ENCODE peak calls at places on chromosomes 3 and 15, in eight cellular contexts. D is heart left ventricle, U is stomach, T is uterus, I is endothelial cell of umbilical vein, F is ovary, H is adrenal gland, A is GM12878. P is an unnamed sample.

GRCh38 chr3:72437666-72438065 is 410.6 kb downstream of the SHQ1 start:
- DNase-seq in D (no peak), U (no peak), T (no peak), I (no peak), F (no peak), H (no peak), A (no peak), P (no peak)

GRCh38 chr15:70627734-70628541 is 135.4 kb downstream of the UACA start:
- DNase-seq in D (no peak), U (no peak), T (no peak), I (no peak), F (no peak), H (no peak), A (no peak), P (peak)

GRCh38 chr3:130850044-130850797 is 43.7 kb upstream of the ATP2C1 start:
- DNase-seq in D (no peak), U (no peak), T (no peak), I (no peak), F (no peak), H (no peak), A (peak), P (peak)

GRCh38 chr3:176920806-176921205 is 276.5 kb downstream of the TBL1XR1 start:
- DNase-seq in D (no peak), U (no peak), T (no peak), I (peak), F (no peak), H (no peak), A (no peak), P (no peak)

GRCh38 chr3:192597511-192597910 is 129.8 kb downstream of the FGF12 start:
- DNase-seq in D (no peak), U (peak), T (no peak), I (no peak), F (no peak), H (no peak), A (no peak), P (no peak)

GRCh38 chr15:72306211-72306785 is 13.7 kb downstream of the CELF6 start:
- DNase-seq in D (no peak), U (no peak), T (peak), I (no peak), F (no peak), H (no peak), A (no peak), P (peak)

GRCh38 chr3:37608061-37608702 is 253.5 kb upstream of the CTDSPL start:
- DNase-seq in D (no peak), U (no peak), T (no peak), I (no peak), F (no peak), H (no peak), A (no peak), P (no peak)

GRCh38 chr15:95929232-95929846 is 401.2 kb upstream of the NR2F2 start:
- DNase-seq in D (no peak), U (no peak), T (no peak), I (no peak), F (no peak), H (no peak), A (peak), P (peak)

GRCh38 chr3:46986782-46987484 is 7.5 kb downstream of the NBEAL2 start:
- DNase-seq in D (peak), U (no peak), T (no peak), I (no peak), F (no peak), H (no peak), A (no peak), P (no peak)

GRCh38 chr3:176514297-176514696 is 683.0 kb downstream of the TBL1XR1 start:
- DNase-seq in D (no peak), U (no peak), T (no peak), I (peak), F (no peak), H (no peak), A (no peak), P (peak)

GRCh38 chr3:12601072-12601471 is 44.2 kb downstream of the MKRN2 start:
- DNase-seq in D (no peak), U (no peak), T (no peak), I (no peak), F (no peak), H (no peak), A (no peak), P (no peak)

GRCh38 chr15:98729446-98730042 is 81.2 kb downstream of the IGF1R start:
- DNase-seq in D (no peak), U (no peak), T (no peak), I (peak), F (no peak), H (peak), A (no peak), P (peak)

GRCh38 chr15:55253580-55253979 is 36.0 kb downstream of the RAB27A start:
- DNase-seq in D (no peak), U (no peak), T (no peak), I (no peak), F (no peak), H (no peak), A (no peak), P (no peak)

GRCh38 chr3:73868688-73869315 is 244.1 kb upstream of the PDZRN3 start:
- DNase-seq in D (no peak), U (peak), T (peak), I (peak), F (peak), H (peak), A (no peak), P (peak)

GRCh38 chr15:76433798-76434400 is 97.3 kb downstream of the ISL2 start:
- DNase-seq in D (no peak), U (no peak), T (no peak), I (no peak), F (no peak), H (no peak), A (no peak), P (no peak)

GRCh38 chr3:64890466-64890865 is 202.7 kb upstream of the ADAMTS9 start:
- DNase-seq in D (no peak), U (no peak), T (no peak), I (no peak), F (no peak), H (no peak), A (no peak), P (no peak)

GRCh38 chr3:37725842-37726241 is 135.8 kb upstream of the CTDSPL start:
- DNase-seq in D (no peak), U (no peak), T (no peak), I (no peak), F (no peak), H (no peak), A (no peak), P (no peak)

GRCh38 chr15:56243774-56244236 is at the start of gene RFX7:
- DNase-seq in D (peak), U (peak), T (peak), I (peak), F (peak), H (peak), A (no peak), P (peak)

GRCh38 chr3:89114841-89115223 is 7.4 kb downstream of the EPHA3 start:
- DNase-seq in D (no peak), U (no peak), T (no peak), I (no peak), F (no peak), H (no peak), A (no peak), P (peak)

GRCh38 chr15:39920510-39921273 is 626 bp upstream of the GPR176 start:
- DNase-seq in D (peak), U (peak), T (peak), I (peak), F (peak), H (peak), A (peak), P (peak)
- TF ChIP-seq POLR2A in D (peak), U (no peak), T (peak), I (peak), F (peak), H (peak), A (peak), P (peak)

GRCh38 chr3:111928613-111929012 is 50.2 kb upstream of the ABHD10 start:
- DNase-seq in D (no peak), U (no peak), T (no peak), I (no peak), F (no peak), H (no peak), A (no peak), P (no peak)

GRCh38 chr3:111932962-111933361 is 45.9 kb upstream of the ABHD10 start:
- DNase-seq in D (no peak), U (no peak), T (no peak), I (peak), F (no peak), H (no peak), A (no peak), P (no peak)

GRCh38 chr3:111926266-111926676 is 52.6 kb upstream of the ABHD10 start:
- DNase-seq in D (no peak), U (no peak), T (no peak), I (peak), F (no peak), H (no peak), A (no peak), P (no peak)

GRCh38 chr3:111924283-111924682 is 54.5 kb upstream of the ABHD10 start:
- DNase-seq in D (peak), U (peak), T (peak), I (peak), F (no peak), H (peak), A (no peak), P (no peak)

GRCh38 chr3:111929484-111929883 is 49.3 kb upstream of the ABHD10 start:
- DNase-seq in D (no peak), U (no peak), T (no peak), I (no peak), F (no peak), H (no peak), A (no peak), P (no peak)
- TF ChIP-seq POLR2A in D (no peak), U (no peak), T (no peak), I (no peak), F (no peak), H (no peak), A (no peak), P (no peak)

DNA sequence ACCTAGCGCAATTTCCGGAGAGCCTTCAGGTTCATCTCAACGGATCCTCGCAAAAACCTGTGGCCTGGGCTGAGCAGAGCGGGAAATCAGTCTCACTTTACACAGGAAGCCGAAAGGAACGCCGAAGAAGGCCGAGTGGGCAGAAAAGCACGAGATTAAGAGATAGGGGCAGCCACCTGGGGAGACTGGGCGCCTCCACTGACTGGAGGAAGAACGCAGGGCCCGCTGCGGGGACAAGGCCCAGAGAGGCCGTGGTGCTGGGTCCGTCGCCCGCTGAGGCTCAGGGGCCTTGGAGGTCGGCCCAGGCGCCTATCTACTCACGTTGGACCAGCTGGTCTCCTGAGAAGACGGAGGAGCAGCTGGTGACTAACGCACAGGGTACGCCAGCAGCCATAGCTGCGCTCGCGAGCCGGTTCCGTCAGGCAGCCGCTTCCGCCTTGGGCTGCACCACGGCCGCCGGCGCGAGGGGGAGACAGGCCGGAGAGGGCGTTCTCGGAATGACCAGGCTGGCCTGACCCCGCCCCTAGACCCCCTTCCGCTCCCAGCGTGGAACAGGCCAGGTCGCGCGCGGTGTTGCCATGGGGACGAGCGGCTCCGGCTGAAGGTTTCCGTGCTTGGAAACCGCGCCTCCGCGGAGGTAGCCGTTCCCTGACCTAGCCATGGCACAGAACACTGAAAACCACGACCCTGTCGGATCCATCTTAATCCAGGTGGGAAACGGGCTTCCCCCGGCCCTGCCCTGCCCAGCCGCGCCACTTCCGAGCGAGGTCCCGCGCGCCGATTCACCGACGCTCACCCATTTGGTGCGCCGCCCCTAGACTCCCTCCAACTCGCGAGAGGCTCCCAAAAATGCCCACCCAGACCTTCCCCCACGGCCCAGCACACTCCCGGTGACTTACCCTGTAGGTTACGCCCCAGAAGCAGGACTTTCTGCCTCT is at the start of the genes AAGAB and IQCH:
- DNase-seq in D (peak), U (peak), T (peak), I (peak), F (peak), H (peak), A (peak), P (peak)
- TF ChIP-seq POLR2A in D (peak), U (no peak), T (peak), I (peak), F (peak), H (peak), A (peak), P (peak)

GRCh38 chr3:194784341-194784740 is 98.7 kb downstream of the FAM43A start:
- DNase-seq in D (no peak), U (no peak), T (no peak), I (no peak), F (no peak), H (no peak), A (no peak), P (no peak)

GRCh38 chr3:194780706-194781105 is 95.0 kb downstream of the FAM43A start:
- DNase-seq in D (no peak), U (no peak), T (no peak), I (no peak), F (no peak), H (no peak), A (no peak), P (no peak)

GRCh38 chr3:194785315-194785714 is 99.6 kb downstream of the FAM43A start:
- DNase-seq in D (no peak), U (no peak), T (no peak), I (peak), F (no peak), H (no peak), A (no peak), P (no peak)

GRCh38 chr3:194781617-194782016 is 95.9 kb downstream of the FAM43A start:
- DNase-seq in D (no peak), U (no peak), T (no peak), I (no peak), F (no peak), H (no peak), A (no peak), P (no peak)

GRCh38 chr3:194782767-194783404 is 97.2 kb downstream of the FAM43A start:
- DNase-seq in D (no peak), U (no peak), T (no peak), I (no peak), F (no peak), H (no peak), A (no peak), P (no peak)
- TF ChIP-seq POLR2A in D (no peak), U (no peak), T (no peak), I (no peak), F (no peak), H (no peak), A (no peak), P (no peak)

DNA sequence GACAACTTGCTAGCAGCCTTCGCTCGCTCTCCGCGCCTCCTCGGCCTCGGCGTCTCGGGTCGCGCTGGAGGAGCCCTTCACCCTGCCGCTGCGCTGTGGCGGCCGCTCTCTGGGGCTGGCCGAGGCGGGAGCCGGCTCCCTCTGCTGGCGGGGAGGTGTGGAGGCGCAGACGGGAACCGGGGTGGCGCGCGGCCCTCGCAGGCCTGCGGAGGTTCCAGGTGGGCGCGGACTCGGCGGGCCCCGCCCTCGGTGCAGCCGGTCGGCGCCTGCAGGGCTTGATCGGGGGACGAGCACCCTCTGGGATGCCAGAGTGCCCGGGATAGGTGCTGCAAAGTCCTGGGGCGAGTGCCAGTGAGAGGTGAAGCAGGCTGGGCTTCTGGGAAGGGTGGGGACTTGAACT is 989.9 kb downstream of the ROBO2 start:
- DNase-seq in D (peak), U (no peak), T (no peak), I (no peak), F (peak), H (peak), A (no peak), P (no peak)
- TF ChIP-seq POLR2A in D (no peak), U (no peak), T (no peak), I (no peak), F (no peak), H (no peak), A (no peak), P (no peak)

DNA sequence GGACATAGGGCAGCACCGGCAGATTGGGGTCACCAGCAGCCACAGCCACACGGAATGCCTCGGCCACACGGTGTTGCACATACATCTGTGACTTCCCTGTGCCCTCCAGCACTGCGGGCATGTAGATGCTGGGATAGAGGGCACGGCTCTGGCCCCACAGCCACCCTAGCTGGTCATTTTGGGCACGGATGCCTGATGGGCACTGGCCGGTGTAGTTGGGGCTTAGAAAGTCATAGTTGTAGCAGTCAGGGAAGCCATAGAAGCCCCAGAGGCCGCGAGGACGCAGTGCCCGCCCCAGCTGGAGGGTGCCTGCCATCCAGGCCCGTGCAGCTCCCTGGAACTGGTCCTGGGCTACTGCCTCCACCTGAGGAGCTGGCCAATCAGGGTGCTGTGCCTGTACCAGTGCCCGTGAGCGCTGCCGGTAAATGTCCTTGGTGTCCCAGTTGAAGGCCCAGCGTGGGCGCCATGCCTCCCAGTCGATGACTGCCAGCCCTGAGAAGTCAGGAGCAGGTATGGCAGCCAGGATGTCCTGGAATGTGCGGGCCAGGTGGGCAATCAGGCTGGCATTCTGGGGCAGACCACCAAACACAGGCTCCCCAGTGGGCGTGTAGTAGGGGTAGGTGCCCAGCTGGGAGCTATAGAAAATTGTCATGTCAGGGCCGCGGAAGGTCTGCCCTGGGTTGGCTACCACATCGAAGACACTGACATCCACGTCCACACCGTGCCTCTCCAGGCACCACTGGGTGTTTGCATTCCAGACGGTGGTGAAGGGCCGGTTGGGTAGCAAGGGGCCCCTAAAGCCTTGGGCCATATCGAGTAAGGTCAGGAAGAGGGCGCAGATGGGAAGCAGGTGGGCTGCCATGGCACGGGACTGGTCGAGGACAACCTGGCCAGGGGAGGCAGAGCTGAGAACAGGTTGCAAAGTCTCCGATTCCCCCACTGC is 1.0 kb downstream of the HYAL1 start:
- DNase-seq in D (peak), U (no peak), T (no peak), I (no peak), F (peak), H (no peak), A (no peak), P (no peak)
- TF ChIP-seq POLR2A in D (no peak), U (no peak), T (no peak), I (peak), F (no peak), H (no peak), A (no peak), P (no peak)

GRCh38 chr15:90579213-90579612 is 49.5 kb downstream of the CRTC3 start:
- DNase-seq in D (no peak), U (no peak), T (no peak), I (no peak), F (no peak), H (no peak), A (no peak), P (no peak)

GRCh38 chr15:90580541-90580940 is 50.8 kb downstream of the CRTC3 start:
- DNase-seq in D (no peak), U (no peak), T (no peak), I (no peak), F (no peak), H (no peak), A (no peak), P (no peak)

GRCh38 chr15:90581771-90582471 is 52.2 kb downstream of the CRTC3 start:
- DNase-seq in D (no peak), U (no peak), T (no peak), I (no peak), F (no peak), H (no peak), A (no peak), P (no peak)

GRCh38 chr15:90580946-90581345 is 51.2 kb downstream of the CRTC3 start:
- DNase-seq in D (no peak), U (no peak), T (no peak), I (no peak), F (no peak), H (no peak), A (no peak), P (no peak)

DNA sequence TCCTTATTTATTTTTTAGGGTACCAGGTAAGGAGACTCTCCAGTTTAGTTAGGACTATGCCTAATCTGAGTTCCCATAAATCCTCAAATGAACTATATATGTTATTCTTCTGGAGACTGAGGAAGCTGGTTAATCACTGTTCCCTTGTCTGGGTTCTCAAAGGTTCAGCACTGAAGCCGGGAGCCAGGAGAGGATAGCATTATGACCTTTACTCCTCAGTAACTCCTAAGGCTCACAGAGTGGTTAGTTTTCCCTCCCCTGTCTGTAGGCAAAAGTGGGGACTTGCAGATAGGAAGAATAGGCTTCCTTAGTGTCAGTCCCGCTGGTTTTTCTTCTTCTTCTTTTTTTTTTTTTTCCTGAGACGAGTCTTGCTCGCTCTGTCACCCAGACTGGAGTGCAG is 50.4 kb downstream of the CRTC3 start:
- DNase-seq in D (no peak), U (no peak), T (no peak), I (no peak), F (no peak), H (no peak), A (no peak), P (no peak)
- TF ChIP-seq POLR2A in D (no peak), U (no peak), T (no peak), I (no peak), F (no peak), H (no peak), A (no peak), P (no peak)

DNA sequence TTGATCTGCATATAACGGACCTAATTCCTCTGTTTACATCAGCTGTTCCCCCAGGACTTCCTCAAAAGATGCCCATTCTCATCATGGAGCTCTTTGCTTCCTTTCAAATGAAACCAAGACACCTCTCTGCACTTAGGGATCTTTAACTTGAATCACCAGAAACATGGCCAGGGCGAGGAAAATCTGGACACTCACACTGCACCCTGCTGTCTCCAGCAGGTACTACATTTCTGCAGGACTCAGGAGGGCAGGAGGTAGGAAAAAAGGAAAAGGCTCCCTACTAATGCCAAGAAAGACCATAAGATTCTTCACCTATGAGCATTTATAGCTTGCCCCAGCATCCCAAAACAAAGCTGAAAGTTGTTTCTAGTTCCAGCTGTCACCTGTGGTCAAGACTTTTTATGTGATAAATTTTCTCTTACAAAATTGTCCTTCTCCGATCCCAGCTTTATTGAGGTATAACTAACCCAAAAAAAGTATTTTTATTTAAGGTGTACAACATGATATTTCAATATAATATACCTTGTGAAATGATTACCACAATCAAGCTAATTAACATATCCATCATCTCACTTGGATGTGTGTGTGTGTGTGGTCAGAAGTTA is 87.3 kb upstream of the C15orf61 start:
- DNase-seq in D (no peak), U (peak), T (peak), I (peak), F (peak), H (peak), A (peak), P (peak)
- TF ChIP-seq POLR2A in D (no peak), U (no peak), T (no peak), I (no peak), F (no peak), H (no peak), A (no peak), P (no peak)

P was measured in erythroblast.